ENCODE peak calls at places on chromosomes 2 and 18, in ten cellular contexts. I is stimulated activated CD4-positive, alpha-beta T cell treated with anti-CD3 and anti-CD28 coated beads, Interleukin-2, amount 100 ng/mL, for 48 hours; B is HT1080; M is KBM-7; C is CD4-positive, alpha-beta T cell; Z is upper lobe of right lung; K is hypothalamus; U is stimulated activated CD8-positive, alpha-beta memory T cell treated with anti-CD3 and anti-CD28 coated beads, Interleukin-7, amount 100 ng/mL, for 4 hours; P is psoas muscle; V is activated CD4-positive, alpha-beta T cell treated with anti-CD3 and anti-CD28 coated beads, Interleukin-2, amount 50 U/mL, for 1 hour. H is an unnamed sample.

GRCh38 chr2:36480596-36480995 is 117.4 kb downstream of the FEZ2 start:
- DNase-seq in I (no peak), B (no peak), M (no peak), C (no peak), Z (no peak), K (no peak), U (no peak), P (no peak), V (no peak), H (no peak)

GRCh38 chr2:212147921-212148513 is 390.6 kb downstream of the ERBB4 start:
- DNase-seq in I (no peak), B (no peak), M (no peak), C (no peak), Z (no peak), K (no peak), U (no peak), P (no peak), V (no peak), H (no peak)

GRCh38 chr2:167946367-167946955 is 300.9 kb downstream of the STK39 start:
- DNase-seq in I (no peak), B (no peak), M (no peak), C (no peak), Z (no peak), K (no peak), U (no peak), P (no peak), V (no peak), H (no peak)

GRCh38 chr18:50836521-50836957 is 16.7 kb upstream of the MRO start:
- DNase-seq in I (no peak), B (peak; percentile 92), M (peak; percentile 73), C (no peak), Z (no peak), K (no peak), U (no peak), P (no peak), V (no peak), H (no peak)

GRCh38 chr2:38671946-38672345 is 6.0 kb downstream of the GALM start:
- DNase-seq in I (no peak), B (no peak), M (no peak), C (no peak), Z (no peak), K (no peak), U (no peak), P (no peak), V (no peak), H (no peak)

GRCh38 chr2:164114937-164115336 is 379.1 kb upstream of the FIGN start:
- DNase-seq in I (no peak), B (no peak), M (no peak), C (no peak), Z (no peak), K (no peak), U (no peak), P (no peak), V (no peak), H (peak; percentile 20)

GRCh38 chr2:228559774-228560415 is 378.4 kb upstream of the SPHKAP start:
- DNase-seq in I (no peak), B (no peak), M (no peak), C (no peak), Z (no peak), K (no peak), U (no peak), P (no peak), V (no peak), H (no peak)

GRCh38 chr2:125837108-125837507 is 818.9 kb upstream of the GYPC start:
- DNase-seq in I (no peak), B (no peak), M (no peak), C (no peak), Z (no peak), K (no peak), U (no peak), P (no peak), V (no peak), H (no peak)

GRCh38 chr2:72035518-72036172 is 112.0 kb downstream of the CYP26B1 start:
- DNase-seq in I (no peak), B (no peak), M (no peak), C (no peak), Z (peak; percentile 43), K (no peak), U (no peak), P (no peak), V (no peak), H (no peak)

GRCh38 chr2:229297284-229297683 is 26.2 kb upstream of the PID1 start:
- DNase-seq in I (no peak), B (no peak), M (no peak), C (no peak), Z (no peak), K (no peak), U (no peak), P (no peak), V (no peak), H (no peak)

GRCh38 chr2:110678457-110679336 is 834 bp upstream of the BUB1 start:
- DNase-seq in I (peak; percentile 3), B (no peak), M (peak; percentile 54), C (no peak), Z (peak; percentile 67), K (no peak), U (no peak), P (no peak), V (no peak), H (peak; percentile 6)

GRCh38 chr18:49459404-49460171 is 857 bp downstream of the DYM start:
- DNase-seq in I (peak; percentile 18), B (no peak), M (peak; percentile 22), C (peak; percentile 7), Z (no peak), K (no peak), U (no peak), P (no peak), V (peak; percentile 9), H (no peak)

GRCh38 chr2:240981871-240982800 is 16.3 kb upstream of the SNED1 start:
- DNase-seq in I (no peak), B (no peak), M (no peak), C (no peak), Z (no peak), K (no peak), U (no peak), P (peak; percentile 11), V (no peak), H (no peak)

GRCh38 chr2:24577481-24577880 is 86.4 kb downstream of the NCOA1 start:
- DNase-seq in I (no peak), B (no peak), M (peak; percentile 36), C (no peak), Z (no peak), K (no peak), U (no peak), P (no peak), V (no peak), H (no peak)

H was measured in T47D.